ENCODE peak calls at places on chromosomes 3 and 15, in seven cellular contexts. I is breast epithelium, O is esophagus muscularis mucosa, W is A549, H is heart left ventricle, Y is vagina, J is transverse colon. M is an unnamed sample.
A peak's percentile ranks its signal among the peaks of the same experiment; 100 is the strongest.

GRCh38 chr3:111911446-111911845 is 52.4 kb downstream of the PHLDB2 start:
- DNase-seq in I (no peak), O (no peak), W (no peak), H (no peak), Y (no peak), J (no peak), M (no peak)

GRCh38 chr3:111069974-111070751 is 1.5 kb upstream of the NECTIN3 start:
- DNase-seq in I (no peak), O (no peak), W (no peak), H (no peak), Y (no peak), J (peak; percentile 22), M (no peak)

GRCh38 chr15:62079594-62079993 is 12.8 kb downstream of the C2CD4A start:
- DNase-seq in I (no peak), O (no peak), W (no peak), H (no peak), Y (no peak), J (no peak), M (no peak)

GRCh38 chr15:54792526-54792925 is 404.2 kb downstream of the RSL24D1 start:
- DNase-seq in I (no peak), O (no peak), W (no peak), H (no peak), Y (no peak), J (no peak), M (no peak)

GRCh38 chr3:124266517-124266916 is 274.6 kb upstream of the ROPN1 start:
- DNase-seq in I (no peak), O (no peak), W (peak; percentile 17), H (no peak), Y (peak; percentile 58), J (no peak), M (no peak)

GRCh38 chr15:23081271-23081670 is 41.9 kb upstream of the TUBGCP5 start:
- DNase-seq in I (no peak), O (no peak), W (no peak), H (no peak), Y (no peak), J (no peak), M (peak; percentile 34)

GRCh38 chr3:149401215-149401925 is 23.9 kb upstream of the TM4SF1 start:
- DNase-seq in I (no peak), O (no peak), W (peak; percentile 88), H (no peak), Y (no peak), J (no peak), M (no peak)

GRCh38 chr3:24521306-24522154 is 26.9 kb upstream of the THRB start:
- DNase-seq in I (peak; percentile 64), O (no peak), W (peak; percentile 28), H (peak; percentile 87), Y (no peak), J (peak; percentile 62), M (no peak)

GRCh38 chr3:107077391-107077790 is 299.8 kb upstream of the CCDC54 start:
- DNase-seq in I (no peak), O (no peak), W (no peak), H (no peak), Y (no peak), J (no peak), M (no peak)

GRCh38 chr3:48436855-48437254 is 3.1 kb downstream of the CCDC51 start:
- DNase-seq in I (no peak), O (no peak), W (no peak), H (no peak), Y (no peak), J (no peak), M (no peak)

GRCh38 chr3:48435223-48435595 is 4.7 kb downstream of the CCDC51 start:
- DNase-seq in I (no peak), O (no peak), W (no peak), H (no peak), Y (no peak), J (no peak), M (no peak)

GRCh38 chr3:48436477-48436787 is 3.5 kb downstream of the CCDC51 start:
- DNase-seq in I (no peak), O (no peak), W (no peak), H (no peak), Y (no peak), J (no peak), M (no peak)

GRCh38 chr3:48434591-48435222 is 4.8 kb upstream of the PLXNB1 start:
- DNase-seq in I (no peak), O (no peak), W (no peak), H (no peak), Y (no peak), J (peak; percentile 54), M (no peak)

GRCh38 chr3:48435774-48436476 is 4.0 kb downstream of the CCDC51 start:
- DNase-seq in I (peak; percentile 86), O (no peak), W (peak; percentile 81), H (peak; percentile 88), Y (no peak), J (peak; percentile 91), M (peak; percentile 85)
- TF ChIP-seq CTCF in I (peak; percentile 99), O (peak; percentile 100), W (peak; percentile 98), H (peak; percentile 100), Y (peak; percentile 100), J (peak; percentile 100), M (peak; percentile 99)

GRCh38 chr15:52019394-52020252 is 604 bp downstream of the MAPK6 start:
- DNase-seq in I (peak; percentile 84), O (peak; percentile 94), W (peak; percentile 91), H (peak; percentile 90), Y (peak; percentile 92), J (peak; percentile 92), M (peak; percentile 80)
- TF ChIP-seq POLR2A in I (peak; percentile 47), O (peak; percentile 47), W (peak; percentile 38), H (no peak), Y (no peak), J (peak; percentile 93), M (peak; percentile 22)

GRCh38 chr3:118842147-118842863 is 192.3 kb downstream of the IGSF11 start:
- DNase-seq in I (no peak), O (peak; percentile 55), W (peak; percentile 22), H (no peak), Y (no peak), J (no peak), M (peak; percentile 4)

GRCh38 chr3:118850687-118851086 is 184.0 kb downstream of the IGSF11 start:
- DNase-seq in I (no peak), O (peak; percentile 26), W (no peak), H (no peak), Y (no peak), J (no peak), M (no peak)

DNA sequence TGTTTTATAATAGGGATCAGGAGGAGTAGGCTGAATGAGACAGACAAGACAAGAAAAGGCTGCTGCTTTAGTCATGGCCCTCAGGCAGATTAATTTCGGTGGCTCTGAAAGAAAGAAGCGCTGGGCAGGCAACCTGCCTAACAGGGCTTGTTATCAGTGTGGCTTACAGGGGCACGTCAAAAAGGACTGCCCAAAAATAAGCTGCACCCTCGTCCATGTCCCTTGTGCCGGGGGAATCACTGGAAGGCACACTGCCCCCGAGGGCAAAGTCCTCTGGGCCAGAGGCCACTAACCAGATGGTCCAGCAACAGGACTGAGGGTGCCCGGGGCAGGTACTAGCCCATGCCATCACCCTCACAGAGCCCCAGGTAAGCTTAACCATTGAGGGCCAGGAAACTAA is 188.5 kb downstream of the IGSF11 start:
- DNase-seq in I (no peak), O (peak; percentile 72), W (no peak), H (no peak), Y (no peak), J (no peak), M (no peak)
- TF ChIP-seq CTCF in I (no peak), O (no peak), W (no peak), H (no peak), Y (no peak), J (no peak), M (no peak)

GRCh38 chr3:16512435-16513140 is 911 bp downstream of the RFTN1 start:
- DNase-seq in I (no peak), O (no peak), W (no peak), H (peak; percentile 81), Y (no peak), J (peak; percentile 29), M (peak; percentile 69)
- TF ChIP-seq POLR2A in I (no peak), O (no peak), W (no peak), H (no peak), Y (no peak), J (no peak), M (no peak)

GRCh38 chr3:48897401-48898376 is 993 bp downstream of the SLC25A20 start:
- DNase-seq in I (no peak), O (no peak), W (no peak), H (no peak), Y (no peak), J (peak; percentile 26), M (peak; percentile 41)

GRCh38 chr3:48899298-48899697 is 616 bp upstream of the SLC25A20 start:
- DNase-seq in I (no peak), O (no peak), W (no peak), H (no peak), Y (no peak), J (no peak), M (peak; percentile 55)

GRCh38 chr3:48896991-48897390 is 1.7 kb downstream of the SLC25A20 start:
- DNase-seq in I (no peak), O (no peak), W (no peak), H (no peak), Y (no peak), J (no peak), M (peak; percentile 21)

GRCh38 chr3:48898383-48899234 is at the start of gene SLC25A20:
- DNase-seq in I (peak; percentile 86), O (peak; percentile 95), W (peak; percentile 87), H (peak; percentile 97), Y (peak; percentile 89), J (peak; percentile 98), M (peak; percentile 89)
- TF ChIP-seq CTCF in I (no peak), O (peak; percentile 3), W (no peak), H (no peak), Y (no peak), J (no peak), M (no peak)

GRCh38 chr3:138726966-138727365 is 107.8 kb downstream of the PIK3CB start:
- DNase-seq in I (no peak), O (no peak), W (no peak), H (no peak), Y (no peak), J (no peak), M (no peak)
- TF ChIP-seq POLR2A in I (no peak), O (no peak), W (no peak), H (no peak), Y (no peak), J (no peak), M (no peak)

GRCh38 chr15:78564743-78565096 is 600 bp upstream of the CHRNA5 start:
- DNase-seq in I (no peak), O (no peak), W (no peak), H (no peak), Y (no peak), J (no peak), M (no peak)

GRCh38 chr15:78567541-78567940 is 2.2 kb downstream of the CHRNA5 start:
- DNase-seq in I (no peak), O (no peak), W (no peak), H (no peak), Y (no peak), J (no peak), M (no peak)

GRCh38 chr15:78565097-78565950 is at the start of gene CHRNA5:
- DNase-seq in I (peak; percentile 78), O (peak; percentile 97), W (peak; percentile 94), H (peak; percentile 89), Y (no peak), J (peak; percentile 97), M (peak; percentile 94)

GRCh38 chr15:78563092-78563491 is 2.2 kb upstream of the CHRNA5 start:
- DNase-seq in I (no peak), O (no peak), W (no peak), H (no peak), Y (no peak), J (no peak), M (no peak)

GRCh38 chr15:78565951-78566774 is 843 bp downstream of the CHRNA5 start:
- DNase-seq in I (no peak), O (no peak), W (peak; percentile 55), H (no peak), Y (no peak), J (peak; percentile 13), M (peak; percentile 34)
- TF ChIP-seq CTCF in I (no peak), O (no peak), W (peak; percentile 7), H (no peak), Y (peak; percentile 13), J (peak; percentile 32), M (no peak)